ENCODE peak calls at places on chromosome 17, in six cellular contexts. J is fibroblast of villous mesenchyme; W is brain microvascular endothelial cell; O is CD8-positive, alpha-beta T cell; L is PC-9; T is cardiac muscle cell. B is an unnamed sample.

GRCh38 chr17:61579961-61580360 is 11.1 kb downstream of the NACA2 start:
- DNase-seq in J (no peak), L (no peak), W (no peak), T (no peak), O (no peak), B (no peak)

GRCh38 chr17:56172517-56172982 is 19.3 kb downstream of the ANKFN1 start:
- DNase-seq in L (no peak), O (no peak), T (peak; percentile 42), J (no peak), W (no peak), B (no peak)

GRCh38 chr17:81386646-81387234 is 8.5 kb upstream of the BAHCC1 start:
- DNase-seq in W (no peak), L (no peak), T (peak; percentile 78), O (no peak), J (peak; percentile 29), B (no peak)

GRCh38 chr17:67218385-67218950 is 26.5 kb downstream of the HELZ start:
- DNase-seq in L (no peak), T (no peak), O (no peak), W (peak; percentile 42), J (peak; percentile 32), B (peak; percentile 62)

GRCh38 chr17:66255112-66255511 is 25.9 kb upstream of the APOH start:
- DNase-seq in T (peak; percentile 73), O (no peak), L (peak; percentile 34), J (peak; percentile 85), W (peak; percentile 63), B (peak; percentile 86)

GRCh38 chr17:56834380-56835258 is 668 bp downstream of the DGKE start:
- DNase-seq in L (peak; percentile 61), O (peak; percentile 84), J (peak; percentile 30), W (no peak), T (peak; percentile 60), B (no peak)

GRCh38 chr17:6456321-6456720 is 12.1 kb downstream of the PIMREG start:
- DNase-seq in O (no peak), W (no peak), L (no peak), T (no peak), J (no peak), B (no peak)

GRCh38 chr17:78798695-78799559 is 16.9 kb upstream of the CYTH1 start:
- DNase-seq in T (peak; percentile 15), L (no peak), J (peak; percentile 38), O (no peak), W (no peak), B (peak; percentile 35)

GRCh38 chr17:4920351-4921048 is 11.6 kb upstream of the GP1BA start:
- DNase-seq in T (no peak), L (no peak), O (no peak), J (peak; percentile 80), W (no peak), B (peak; percentile 58)

GRCh38 chr17:59561042-59561441 is 4.4 kb upstream of the DHX40 start:
- DNase-seq in L (peak; percentile 2), T (peak; percentile 5), J (peak; percentile 9), O (no peak), W (peak; percentile 18), B (peak; percentile 34)

GRCh38 chr17:79632432-79632735 is 21.5 kb upstream of the RBFOX3 start:
- DNase-seq in J (no peak), O (no peak), W (no peak), T (no peak), L (no peak), B (no peak)

GRCh38 chr17:45436161-45436560 is 3.5 kb upstream of the ARHGAP27 start:
- DNase-seq in L (no peak), O (no peak), T (no peak), J (no peak), W (no peak), B (no peak)

GRCh38 chr17:64146418-64147109 is 16.6 kb upstream of the ERN1 start:
- DNase-seq in J (peak; percentile 75), T (peak; percentile 77), W (peak; percentile 56), L (peak; percentile 52), O (no peak), B (peak; percentile 76)

GRCh38 chr17:35745749-35746320 is 7.2 kb downstream of the GAS2L2 start:
- DNase-seq in W (no peak), J (no peak), O (no peak), L (no peak), T (no peak), B (no peak)

GRCh38 chr17:28199115-28199514 is 119.9 kb upstream of the TMEM97 start:
- DNase-seq in T (no peak), O (no peak), J (no peak), L (no peak), W (no peak), B (no peak)

GRCh38 chr17:17682737-17683675 is 1.7 kb downstream of the RAI1 start:
- DNase-seq in W (peak; percentile 83), L (peak; percentile 61), O (peak; percentile 64), T (peak; percentile 82), J (peak; percentile 95), B (peak; percentile 90)

GRCh38 chr17:7862692-7863437 is 5.1 kb downstream of the CYB5D1 start:
- DNase-seq in J (peak; percentile 58), L (peak; percentile 49), T (peak; percentile 64), W (no peak), O (peak; percentile 69), B (peak; percentile 66)

GRCh38 chr17:65181237-65182061 is 44.3 kb downstream of the RGS9 start:
- DNase-seq in W (no peak), O (no peak), T (no peak), J (peak; percentile 27), L (no peak), B (no peak)

GRCh38 chr17:5584383-5584951 is at the start of gene NLRP1:
- DNase-seq in L (peak; percentile 53), O (peak; percentile 96), J (peak; percentile 94), W (peak; percentile 87), T (peak; percentile 5), B (peak; percentile 94)

GRCh38 chr17:47708312-47708863 is 14.4 kb downstream of the TBKBP1 start:
- DNase-seq in O (no peak), J (no peak), T (no peak), W (no peak), L (no peak), B (no peak)

GRCh38 chr17:40905370-40905769 is 20.3 kb upstream of the KRT20 start:
- DNase-seq in J (no peak), T (no peak), W (no peak), L (no peak), O (no peak), B (no peak)

GRCh38 chr17:70074991-70075390 is at the start of gene KCNJ16:
- DNase-seq in L (no peak), J (no peak), W (no peak), O (no peak), T (no peak), B (no peak)

GRCh38 chr17:29141484-29141835 is 38.7 kb downstream of the MYO18A start:
- DNase-seq in O (no peak), L (no peak), J (no peak), T (no peak), W (no peak), B (no peak)

GRCh38 chr17:41666336-41666680 is 22.4 kb upstream of the EIF1 start:
- DNase-seq in J (peak; percentile 55), W (peak; percentile 53), O (no peak), L (no peak), T (no peak), B (peak; percentile 41)

GRCh38 chr17:57707892-57708291 is 37.2 kb downstream of the CCDC182 start:
- DNase-seq in W (no peak), O (no peak), T (peak; percentile 53), L (no peak), J (no peak), B (no peak)

GRCh38 chr17:78573955-78574354 is 3.2 kb downstream of the DNAH17 start:
- DNase-seq in T (no peak), L (no peak), J (no peak), W (no peak), O (no peak), B (no peak)

GRCh38 chr17:56373981-56374380 is 219.5 kb upstream of the NOG start:
- DNase-seq in L (no peak), J (no peak), O (no peak), T (no peak), W (no peak), B (no peak)

GRCh38 chr17:50790619-50791018 is 23.3 kb upstream of the ANKRD40CL start:
- DNase-seq in O (no peak), W (no peak), T (no peak), J (no peak), L (no peak), B (no peak)

GRCh38 chr17:75706042-75706728 is 15.1 kb upstream of the ITGB4 start:
- DNase-seq in W (no peak), O (no peak), J (no peak), L (no peak), T (no peak), B (no peak)

GRCh38 chr17:15278381-15278780 is 13.3 kb upstream of the PMP22 start:
- DNase-seq in T (no peak), W (no peak), L (no peak), O (no peak), J (no peak), B (no peak)
- H3K4me3 ChIP-seq in T (no peak overlapping the region), W (no peak overlapping the region), L (no peak overlapping the region), O (no peak overlapping the region), J (no peak overlapping the region), B (no peak overlapping the region)

DNA sequence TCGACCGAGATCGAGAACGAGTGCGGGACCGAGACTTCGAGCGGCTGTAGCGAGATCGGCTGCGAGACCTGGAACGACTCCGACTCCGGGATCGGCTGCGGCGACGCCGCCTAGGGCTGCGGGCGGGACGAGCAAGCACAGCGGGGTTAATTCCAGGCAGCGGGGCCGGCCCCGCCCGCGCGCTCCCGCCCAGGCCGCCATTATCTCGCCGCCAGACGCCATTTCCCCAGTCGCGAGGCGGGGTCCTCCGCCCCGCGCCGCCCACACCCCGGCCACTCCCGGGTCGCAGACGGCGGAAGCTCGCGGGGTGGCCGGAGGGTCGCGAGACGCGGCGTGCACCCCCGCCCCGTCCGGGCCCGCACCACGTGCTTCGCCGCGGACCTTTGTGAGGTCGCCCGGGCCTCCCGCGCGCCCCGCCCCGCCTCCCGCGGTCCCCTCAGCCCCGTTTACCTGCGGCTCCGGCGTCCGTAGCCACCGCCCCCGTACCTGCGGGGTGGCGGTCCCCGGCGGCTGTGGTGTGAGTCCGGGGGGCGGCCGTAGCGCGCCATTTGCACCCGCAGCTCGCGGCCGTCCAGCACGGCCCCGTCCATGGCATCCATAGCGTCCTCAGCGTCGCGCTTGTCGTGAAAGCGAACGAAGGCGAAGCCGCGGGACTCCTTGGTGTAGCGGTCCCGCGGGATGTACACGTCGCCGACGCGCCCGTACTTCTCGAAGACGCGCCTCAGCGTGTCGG is 616 bp downstream of the SRSF2 start:
- DNase-seq in T (peak; percentile 85), W (peak; percentile 57), O (peak; percentile 82), J (peak; percentile 79), L (peak; percentile 56), B (peak; percentile 50)
- TF ChIP-seq CTCF in T (peak; percentile 30), W (peak; percentile 24), O (no peak), J (peak; percentile 24), L (no peak), B (no peak)

GRCh38 chr17:39573447-39574298 is 34.0 kb downstream of the NEUROD2 start:
- DNase-seq in W (peak; percentile 38), J (peak; percentile 77), L (peak; percentile 62), O (peak; percentile 55), T (peak; percentile 85), B (peak; percentile 60)
- H3K4me3 ChIP-seq in W (peak overlapping the region; percentile 65), J (peak overlapping the region; percentile 68), L (peak overlapping the region; percentile 82), O (peak overlapping the region; percentile 30), T (peak overlapping the region; percentile 55), B (peak overlapping the region; percentile 56)

GRCh38 chr17:60577147-60577925 is 22.7 kb upstream of the PPM1D start:
- DNase-seq in J (peak; percentile 88), W (peak; percentile 42), L (no peak), O (no peak), T (no peak), B (peak; percentile 65)

GRCh38 chr17:60579090-60579489 is 20.9 kb upstream of the PPM1D start:
- DNase-seq in O (no peak), L (no peak), J (peak; percentile 96), T (no peak), W (peak; percentile 22), B (peak; percentile 67)

GRCh38 chr17:60573139-60573975 is 26.6 kb upstream of the PPM1D start:
- DNase-seq in W (peak; percentile 48), L (no peak), O (no peak), J (peak; percentile 98), T (peak; percentile 13), B (no peak)
- TF ChIP-seq CTCF in W (no peak), L (no peak), O (no peak), J (peak; percentile 24), T (peak; percentile 22), B (no peak)